ENCODE peak calls at places on chromosomes 6 and 20, in four cellular contexts. Y is GM12891, H is A549, C is ovary. T is an unnamed sample.
A peak's percentile ranks its signal among the peaks of the same experiment; 100 is the strongest.

GRCh38 chr6:85278456-85279035 is 171.3 kb upstream of the NT5E start:
- DNase-seq in C (no peak), H (no peak), Y (no peak), T (no peak)

GRCh38 chr20:709421-709820 is 33.8 kb upstream of the SCRT2 start:
- DNase-seq in C (no peak), H (no peak), Y (no peak), T (no peak)

GRCh38 chr6:170135461-170135820 is 155.4 kb downstream of the DLL1 start:
- DNase-seq in H (no peak), Y (no peak), C (no peak), T (no peak)

GRCh38 chr6:2917065-2917464 is 14.0 kb upstream of the SERPINB9 start:
- DNase-seq in C (no peak), Y (no peak), H (peak; percentile 6), T (no peak)

GRCh38 chr20:52494244-52494643 is 302.7 kb upstream of the ZFP64 start:
- DNase-seq in C (no peak), Y (no peak), H (no peak), T (peak; percentile 5)

GRCh38 chr6:11083491-11083890 is 10.1 kb upstream of the SMIM13 start:
- DNase-seq in H (no peak), C (no peak), Y (no peak), T (peak; percentile 35)

GRCh38 chr6:34246249-34246562 is 2.6 kb downstream of the SMIM29 start:
- DNase-seq in Y (no peak), C (no peak), H (no peak), T (no peak)

GRCh38 chr6:37155394-37156312 is 14.3 kb upstream of the PIM1 start:
- DNase-seq in Y (no peak), C (no peak), H (no peak), T (no peak)

GRCh38 chr20:16747291-16747811 is 807 bp upstream of the OTOR start:
- DNase-seq in C (no peak), H (no peak), Y (no peak), T (no peak)

GRCh38 chr20:39875493-39876110 is 813.4 kb downstream of the MAFB start:
- DNase-seq in C (no peak), Y (no peak), H (no peak), T (no peak)

GRCh38 chr6:150667977-150668716 is 68.5 kb downstream of the PLEKHG1 start:
- DNase-seq in C (peak; percentile 95), H (peak; percentile 6), Y (no peak), T (no peak)

GRCh38 chr20:32037929-32038328 is 14.1 kb upstream of the HCK start:
- DNase-seq in C (no peak), H (no peak), Y (no peak), T (no peak)

GRCh38 chr6:150695652-150696051 is 96.0 kb downstream of the PLEKHG1 start:
- DNase-seq in Y (no peak), C (no peak), H (no peak), T (no peak)

GRCh38 chr20:16712541-16712947 is 17.3 kb upstream of the SNRPB2 start:
- DNase-seq in H (no peak), Y (no peak), C (no peak), T (no peak)

GRCh38 chr6:95576218-95576617 is 1.1 kb upstream of the MANEA start:
- DNase-seq in Y (no peak), C (no peak), H (no peak), T (no peak)

GRCh38 chr6:34580707-34581560 is 24.8 kb upstream of the SPDEF start:
- DNase-seq in H (no peak), Y (no peak), C (peak; percentile 77), T (no peak)

GRCh38 chr6:94074764-94075163 is 655.4 kb upstream of the EPHA7 start:
- DNase-seq in Y (no peak), C (no peak), H (no peak), T (no peak)
- TF ChIP-seq POLR2A in Y (no peak), C (no peak), H (no peak), T (no peak)

GRCh38 chr20:45343867-45344721 is 4.1 kb downstream of the SDC4 start:
- DNase-seq in H (no peak), C (no peak), Y (no peak), T (peak; percentile 73)
- TF ChIP-seq POLR2A in H (no peak), C (no peak), Y (no peak), T (no peak)

GRCh38 chr6:42140051-42140450 is 2.4 kb downstream of the C6orf132 start:
- DNase-seq in H (peak; percentile 46), Y (no peak), C (no peak), T (peak; percentile 94)
- TF ChIP-seq POLR2A in H (no peak), Y (no peak), C (no peak), T (no peak)

DNA sequence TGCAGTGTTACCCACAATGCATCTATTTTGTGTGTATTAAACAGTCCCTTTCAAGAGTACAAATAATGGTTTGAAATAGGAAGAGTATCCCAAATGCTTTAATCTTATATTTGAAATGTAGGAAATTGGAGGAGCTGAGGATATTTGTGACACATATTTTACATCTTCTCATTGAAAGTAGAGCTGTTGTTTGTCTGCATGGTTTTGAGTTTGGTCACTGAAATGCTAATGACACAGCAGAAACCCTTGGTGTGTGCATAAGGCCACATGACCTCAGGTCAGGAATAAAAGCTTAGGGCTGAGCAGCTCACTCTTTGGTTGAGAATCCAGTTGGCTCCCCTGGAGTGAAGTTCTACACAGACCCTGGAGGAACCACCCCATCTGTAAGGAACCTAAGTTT is 49.8 kb downstream of the TPD52L1 start:
- DNase-seq in Y (no peak), H (no peak), C (no peak), T (no peak)
- TF ChIP-seq POLR2A in Y (no peak), H (no peak), C (no peak), T (no peak)

GRCh38 chr6:42781546-42781810 is 374 bp upstream of the BICRAL start:
- DNase-seq in Y (no peak), C (no peak), H (no peak), T (no peak)

GRCh38 chr6:42783177-42783875 is 1.5 kb downstream of the BICRAL start:
- DNase-seq in H (peak; percentile 50), C (peak; percentile 87), Y (peak; percentile 43), T (peak; percentile 40)

GRCh38 chr6:42783876-42784738 is 2.3 kb downstream of the BICRAL start:
- DNase-seq in H (no peak), C (no peak), Y (no peak), T (no peak)

GRCh38 chr6:42781811-42782688 is at the start of gene BICRAL:
- DNase-seq in H (peak; percentile 57), Y (no peak), C (peak; percentile 81), T (peak; percentile 71)

GRCh38 chr6:42782689-42783176 is 881 bp downstream of the BICRAL start:
- DNase-seq in Y (peak; percentile 36), C (peak; percentile 79), H (peak; percentile 69), T (peak; percentile 82)
- TF ChIP-seq POLR2A in Y (peak; percentile 53), C (peak; percentile 66), H (peak; percentile 22), T (no peak)

GRCh38 chr6:28885149-28885738 is 38.5 kb downstream of the TRIM27 start:
- DNase-seq in H (no peak), C (no peak), Y (no peak), T (no peak)

GRCh38 chr6:28880519-28880893 is 43.3 kb downstream of the TRIM27 start:
- DNase-seq in Y (no peak), H (no peak), C (no peak), T (no peak)

GRCh38 chr6:28880894-28881780 is 42.6 kb downstream of the TRIM27 start:
- DNase-seq in H (no peak), C (peak; percentile 85), Y (no peak), T (no peak)

GRCh38 chr6:28888097-28888496 is 35.7 kb downstream of the TRIM27 start:
- DNase-seq in Y (no peak), C (no peak), H (no peak), T (no peak)

GRCh38 chr6:28884423-28885148 is 39.2 kb downstream of the TRIM27 start:
- DNase-seq in Y (no peak), C (no peak), H (no peak), T (no peak)
- TF ChIP-seq POLR2A in Y (no peak), C (no peak), H (no peak), T (no peak)

DNA sequence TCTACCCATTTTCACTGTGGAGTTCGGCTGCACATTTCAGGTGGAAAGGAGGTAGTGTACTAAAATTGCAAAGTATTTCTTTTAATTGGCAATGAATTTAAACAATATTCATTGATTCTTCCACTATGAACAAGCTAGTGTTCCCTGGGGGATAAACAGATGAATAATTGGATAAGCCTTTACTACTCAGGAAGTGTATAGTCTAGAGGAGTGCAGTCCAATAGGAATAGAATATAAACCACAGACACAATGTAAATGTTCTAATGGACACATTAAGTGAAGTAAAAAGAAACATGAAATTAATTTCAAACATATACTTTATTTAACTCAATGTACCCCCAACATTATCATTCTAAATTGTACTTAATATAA is 28.7 kb downstream of the SGK1 start:
- DNase-seq in C (no peak), Y (no peak), H (no peak), T (no peak)
- TF ChIP-seq POLR2A in C (no peak), Y (no peak), H (no peak), T (no peak)

GRCh38 chr20:58911309-58911708 is 58.8 kb downstream of the GNAS start:
- DNase-seq in H (no peak), C (no peak), Y (no peak), T (no peak)
- TF ChIP-seq POLR2A in H (no peak), C (no peak), Y (peak; percentile 22), T (no peak)

GRCh38 chr6:39824030-39824926 is 32.1 kb downstream of the DAAM2 start:
- DNase-seq in H (no peak), C (no peak), Y (no peak), T (no peak)

GRCh38 chr6:39821014-39821738 is 29.0 kb downstream of the DAAM2 start:
- DNase-seq in H (no peak), Y (no peak), C (no peak), T (no peak)

GRCh38 chr6:39821739-39822532 is 29.8 kb downstream of the DAAM2 start:
- DNase-seq in C (peak; percentile 57), Y (no peak), H (no peak), T (no peak)

GRCh38 chr6:39820553-39820952 is 28.4 kb downstream of the DAAM2 start:
- DNase-seq in C (no peak), Y (no peak), H (no peak), T (no peak)

GRCh38 chr6:39823187-39823815 is 31.1 kb downstream of the DAAM2 start:
- DNase-seq in Y (no peak), H (no peak), C (no peak), T (no peak)
- TF ChIP-seq POLR2A in Y (no peak), H (no peak), C (no peak), T (no peak)

GRCh38 chr20:63564036-63564810 is 9.8 kb downstream of the HELZ2 start:
- DNase-seq in C (no peak), H (no peak), Y (no peak), T (no peak)
- TF ChIP-seq POLR2A in C (no peak), H (no peak), Y (no peak), T (no peak)